ENCODE peak calls at places on chromosomes 16 and 17, in four cellular contexts. I is H1, S is K562, G is GM12878. R is an unnamed sample.

GRCh38 chr17:67438669-67439068 is 61.6 kb downstream of the PITPNC1 start:
- DNase-seq in G (no peak), I (no peak), S (no peak), R (peak)

GRCh38 chr17:77419547-77420475 is 279.0 kb downstream of the SEC14L1 start:
- DNase-seq in I (peak), S (peak), G (no peak), R (peak)

GRCh38 chr16:86222541-86222940 is 287.8 kb upstream of the FOXF1 start:
- DNase-seq in S (no peak), G (no peak), I (no peak), R (no peak)

GRCh38 chr16:46789499-46790414 is 41.2 kb downstream of the C16orf87 start:
- DNase-seq in G (peak), I (peak), S (peak), R (peak)

GRCh38 chr16:35750157-35750689 is 2290.8 kb downstream of the TP53TG3F start:
- DNase-seq in S (no peak), G (no peak), I (no peak), R (no peak)

GRCh38 chr17:7750321-7750821 is 32.8 kb downstream of the DNAH2 start:
- DNase-seq in S (no peak), I (no peak), G (no peak), R (no peak)

GRCh38 chr17:28747046-28747691 is 3.4 kb downstream of the TRAF4 start:
- DNase-seq in I (no peak), G (no peak), S (no peak), R (no peak)

GRCh38 chr16:86819523-86819887 is 241.2 kb downstream of the FOXL1 start:
- DNase-seq in G (no peak), S (no peak), I (no peak), R (no peak)

GRCh38 chr16:80148826-80149225 is 392.0 kb upstream of the DYNLRB2 start:
- DNase-seq in S (no peak), G (no peak), I (no peak), R (no peak)

GRCh38 chr16:80147021-80147680 is 393.6 kb upstream of the DYNLRB2 start:
- DNase-seq in I (no peak), S (no peak), G (no peak), R (no peak)

GRCh38 chr16:80150978-80151705 is 389.7 kb upstream of the DYNLRB2 start:
- DNase-seq in S (no peak), I (no peak), G (no peak), R (no peak)

GRCh38 chr16:80151706-80152073 is 389.1 kb upstream of the DYNLRB2 start:
- DNase-seq in G (no peak), S (no peak), I (no peak), R (no peak)
- TF ChIP-seq GABPA in G (no peak), S (no peak), I (no peak), R (no peak)

DNA sequence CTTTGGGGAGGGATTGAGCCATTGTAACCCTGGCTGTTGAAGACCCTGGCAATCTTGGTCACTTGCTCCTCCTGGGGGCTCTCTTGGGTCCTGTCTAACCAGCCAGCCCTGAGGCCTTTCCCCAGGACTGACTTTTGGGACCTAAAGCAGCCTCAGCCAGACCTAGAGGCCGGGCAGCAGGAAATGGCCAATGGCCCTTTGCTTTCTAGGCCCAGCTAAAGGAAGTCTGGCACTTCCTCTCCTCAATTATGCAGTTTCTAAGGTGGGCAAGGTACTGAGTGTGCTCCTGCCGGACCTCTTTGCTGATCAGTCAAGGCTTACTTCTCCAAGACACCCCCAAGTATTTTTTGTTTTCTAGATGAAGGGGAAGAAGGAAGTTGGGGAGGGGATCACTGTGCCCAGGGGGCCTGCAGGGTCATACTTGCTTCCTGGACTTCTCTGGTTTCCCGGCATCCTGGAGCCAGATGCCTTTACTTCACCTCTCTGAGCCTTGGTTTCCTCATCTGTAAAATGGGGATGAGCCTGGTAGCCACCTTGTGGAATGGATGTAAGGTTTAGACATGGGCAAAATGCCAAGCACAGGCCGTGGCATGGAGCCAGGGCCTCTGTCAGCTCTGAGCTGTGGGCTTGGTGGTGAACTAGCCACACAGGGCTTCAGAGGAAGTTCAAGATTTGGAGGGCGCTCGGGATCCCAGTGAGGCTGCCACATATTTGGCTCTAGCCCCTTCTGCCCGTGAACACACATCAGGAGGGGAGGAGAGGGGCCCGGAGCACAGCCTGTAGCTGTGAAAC is 8.6 kb downstream of the CX3CL1 start:
- DNase-seq in S (no peak), I (no peak), G (no peak), R (no peak)
- TF ChIP-seq NRF1 in S (no peak), I (no peak), G (no peak), R (no peak)

GRCh38 chr17:34153988-34154387 is 101.1 kb upstream of the CCL2 start:
- DNase-seq in S (no peak), I (no peak), G (no peak), R (no peak)

GRCh38 chr17:34155947-34156346 is 99.1 kb upstream of the CCL2 start:
- DNase-seq in G (no peak), S (no peak), I (no peak), R (no peak)

GRCh38 chr17:34156741-34157589 is 98.1 kb upstream of the CCL2 start:
- DNase-seq in I (peak), G (no peak), S (no peak), R (peak)

GRCh38 chr17:34154916-34155730 is 100.0 kb upstream of the CCL2 start:
- DNase-seq in I (no peak), G (no peak), S (no peak), R (peak)

GRCh38 chr17:34156401-34156740 is 98.7 kb upstream of the CCL2 start:
- DNase-seq in I (no peak), S (no peak), G (no peak), R (peak)
- TF ChIP-seq GABPA in I (no peak), S (no peak), G (no peak), R (no peak)

GRCh38 chr16:75697571-75697970 is 3.7 kb downstream of the DUXB start:
- DNase-seq in I (no peak), S (no peak), G (no peak), R (no peak)

GRCh38 chr16:75702247-75702646 is 986 bp upstream of the DUXB start:
- DNase-seq in S (peak), I (no peak), G (no peak), R (no peak)

GRCh38 chr16:75701361-75701760 is at the start of gene DUXB:
- DNase-seq in I (no peak), S (no peak), G (no peak), R (no peak)

DNA sequence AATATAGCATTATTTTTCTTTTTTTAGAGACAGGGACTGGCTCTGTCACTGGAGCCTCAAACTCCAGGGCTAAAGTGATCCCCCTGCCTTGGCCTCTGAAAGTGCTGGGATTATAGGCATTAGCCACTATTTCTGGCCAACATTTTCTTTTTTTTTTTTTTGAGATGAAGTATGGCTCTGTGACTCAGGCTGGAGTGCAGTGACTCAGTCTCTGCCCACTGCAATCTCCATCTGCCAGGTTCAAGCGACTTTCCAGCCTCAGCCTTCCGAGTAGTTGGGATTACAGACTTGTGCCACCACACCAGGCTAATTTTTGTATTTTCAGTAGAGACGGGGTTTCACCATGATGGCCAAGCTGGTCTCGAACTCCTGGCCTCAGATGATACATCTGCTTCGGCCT is 2.1 kb upstream of the DUXB start:
- DNase-seq in S (no peak), G (no peak), I (no peak), R (no peak)
- TF ChIP-seq NRF1 in S (no peak), G (no peak), I (no peak), R (no peak)

GRCh38 chr16:27532088-27532810 is 17.5 kb downstream of the GTF3C1 start:
- DNase-seq in I (no peak), S (no peak), G (no peak), R (no peak)

GRCh38 chr16:27528294-27528693 is 21.4 kb downstream of the GTF3C1 start:
- DNase-seq in I (no peak), S (no peak), G (no peak), R (no peak)

GRCh38 chr16:27526169-27526568 is 23.5 kb downstream of the GTF3C1 start:
- DNase-seq in S (peak), I (no peak), G (no peak), R (peak)

GRCh38 chr16:27529962-27530361 is 19.8 kb downstream of the GTF3C1 start:
- DNase-seq in G (no peak), S (no peak), I (no peak), R (no peak)

DNA sequence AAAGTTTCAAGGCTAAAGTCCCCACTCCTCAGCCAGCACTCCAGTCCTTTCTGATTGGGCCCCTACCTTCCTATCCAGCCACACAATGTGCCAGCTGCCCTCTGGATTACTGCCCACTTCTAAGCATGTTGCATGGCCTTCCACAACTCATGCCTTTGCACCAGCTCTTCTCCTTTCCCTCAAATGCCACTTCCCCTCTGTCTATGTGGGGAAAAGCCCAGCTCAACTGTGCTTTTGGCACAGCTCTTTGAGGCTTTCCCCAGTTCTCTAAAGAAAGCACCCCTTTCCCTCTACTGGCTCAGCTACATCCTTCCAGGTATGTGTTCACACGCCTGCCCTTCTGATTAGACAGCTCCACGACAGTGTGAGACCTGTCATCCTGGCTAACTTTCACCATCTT is 18.5 kb downstream of the GTF3C1 start:
- DNase-seq in G (no peak), I (no peak), S (no peak), R (no peak)
- TF ChIP-seq GABPA in G (no peak), I (no peak), S (no peak), R (no peak)

DNA sequence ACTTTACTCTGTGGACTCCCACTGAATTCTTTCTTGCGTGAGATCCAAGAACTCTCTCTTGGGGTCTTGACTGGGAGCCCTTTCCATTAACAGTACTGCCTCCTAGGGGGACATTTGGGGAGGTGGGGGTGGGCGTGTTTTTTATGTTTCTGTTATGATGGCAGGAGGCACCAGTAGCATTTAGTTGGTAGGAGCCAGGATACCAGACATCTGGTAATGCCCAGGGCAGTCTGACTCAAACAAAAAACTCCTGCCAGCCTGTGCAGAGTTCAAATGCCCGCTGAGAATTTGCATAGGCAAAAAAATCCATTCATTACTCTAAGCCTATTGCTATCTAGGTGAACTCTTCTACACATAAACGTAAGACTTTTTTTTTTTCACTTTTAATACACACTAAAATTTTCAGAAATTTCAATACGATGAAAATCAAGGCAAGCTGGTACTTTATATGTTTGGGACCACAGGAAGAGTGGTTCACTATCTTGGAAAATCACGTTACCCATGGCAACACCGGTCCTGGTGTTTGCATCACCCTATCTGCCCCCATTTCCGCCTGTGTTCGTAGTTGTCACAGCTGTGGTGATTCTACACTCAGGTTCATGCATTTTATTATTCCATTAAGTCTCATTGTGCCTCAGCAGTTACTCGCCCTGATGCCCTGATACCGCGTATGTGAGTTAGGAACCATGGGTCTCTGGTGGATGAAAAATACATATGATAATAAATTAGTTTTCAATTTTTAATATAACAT is 121.1 kb upstream of the XYLT1 start:
- DNase-seq in G (no peak), I (no peak), S (peak), R (peak)
- TF ChIP-seq NRF1 in G (no peak), I (no peak), S (no peak), R (no peak)

GRCh38 chr16:5041604-5042133 is 7.9 kb upstream of the NAGPA start:
- DNase-seq in S (no peak), G (peak), I (no peak), R (no peak)

GRCh38 chr16:5046914-5047313 is 13.2 kb upstream of the NAGPA start:
- DNase-seq in G (no peak), I (no peak), S (no peak), R (no peak)

GRCh38 chr16:5045499-5046115 is 11.9 kb upstream of the NAGPA start:
- DNase-seq in I (no peak), G (no peak), S (no peak), R (no peak)

GRCh38 chr16:5044011-5044540 is 10.3 kb upstream of the NAGPA start:
- DNase-seq in S (no peak), G (no peak), I (no peak), R (no peak)

GRCh38 chr16:5042574-5043171 is 8.9 kb upstream of the NAGPA start:
- DNase-seq in I (no peak), S (peak), G (no peak), R (no peak)
- TF ChIP-seq GABPA in I (no peak), S (no peak), G (no peak), R (no peak)